ENCODE peak calls at places on chromosome 9, in nine cellular contexts. A is GM23338; I is IMR-90; P is NCI-H1930; M is Right ventricle myocardium inferior; D is ELF-1; H is astrocyte of the cerebellum; J is progenitor cell of endocrine pancreas; Y is activated CD4-positive, alpha-beta T cell treated with anti-CD3 and anti-CD28 coated beads, Interleukin-2, amount 50 U/mL, for 4 hours. N is an unnamed sample.

GRCh38 chr9:86939896-86940295 is 7.4 kb downstream of the GAS1 start:
- DNase-seq in A (no peak), I (no peak), P (no peak), M (no peak), D (no peak), H (no peak), J (no peak), Y (no peak), N (no peak)

GRCh38 chr9:13361076-13361475 is 81.6 kb upstream of the MPDZ start:
- DNase-seq in A (no peak), I (no peak), P (no peak), M (no peak), D (no peak), H (no peak), J (no peak), Y (no peak), N (no peak)

GRCh38 chr9:16624356-16624755 is 246.1 kb downstream of the BNC2 start:
- DNase-seq in A (no peak), I (no peak), P (no peak), M (no peak), D (no peak), H (no peak), J (no peak), Y (no peak), N (no peak)

GRCh38 chr9:101977614-101978210 is 239.3 kb upstream of the GRIN3A start:
- DNase-seq in A (peak), I (peak), P (no peak), M (no peak), D (no peak), H (peak), J (no peak), Y (no peak), N (no peak)

GRCh38 chr9:87337335-87338074 is 160.2 kb upstream of the DAPK1 start:
- DNase-seq in A (peak), I (no peak), P (no peak), M (no peak), D (peak), H (peak), J (no peak), Y (no peak), N (no peak)

GRCh38 chr9:78005231-78006002 is 26.2 kb downstream of the GNAQ start:
- DNase-seq in A (no peak), I (no peak), P (no peak), M (no peak), D (no peak), H (no peak), J (no peak), Y (no peak), N (no peak)

GRCh38 chr9:133484671-133485437 is 6.0 kb upstream of the SLC2A6 start:
- DNase-seq in A (no peak), I (no peak), P (no peak), M (peak), D (no peak), H (no peak), J (no peak), Y (no peak), N (no peak)

GRCh38 chr9:132226571-132227430 is 64.9 kb downstream of the NTNG2 start:
- DNase-seq in A (no peak), I (no peak), P (no peak), M (peak), D (no peak), H (no peak), J (no peak), Y (no peak), N (no peak)

GRCh38 chr9:7298123-7298522 is 501.5 kb downstream of the DMAC1 start:
- DNase-seq in A (no peak), I (no peak), P (no peak), M (no peak), D (no peak), H (no peak), J (no peak), Y (no peak), N (no peak)

GRCh38 chr9:94760646-94761045 is 34.1 kb downstream of the AOPEP start:
- DNase-seq in A (no peak), I (no peak), P (no peak), M (no peak), D (no peak), H (no peak), J (no peak), Y (no peak), N (no peak)

GRCh38 chr9:75552941-75553340 is 337.5 kb upstream of the PCSK5 start:
- DNase-seq in A (no peak), I (no peak), P (no peak), M (no peak), D (no peak), H (peak), J (no peak), Y (no peak), N (no peak)

GRCh38 chr9:130301483-130302286 is 36.1 kb downstream of the HMCN2 start:
- DNase-seq in A (no peak), I (peak), P (no peak), M (peak), D (no peak), H (no peak), J (no peak), Y (no peak), N (no peak)

GRCh38 chr9:83327750-83328622 is 210.2 kb downstream of the FRMD3 start:
- DNase-seq in A (no peak), I (no peak), P (no peak), M (no peak), D (no peak), H (no peak), J (no peak), Y (no peak), N (no peak)

GRCh38 chr9:126671381-126671831 is 57.7 kb downstream of the LMX1B start:
- DNase-seq in A (peak), I (no peak), P (no peak), M (no peak), D (peak), H (no peak), J (no peak), Y (no peak), N (no peak)

GRCh38 chr9:120735415-120736126 is 21.3 kb upstream of the MEGF9 start:
- DNase-seq in A (no peak), I (peak), P (no peak), M (peak), D (no peak), H (no peak), J (no peak), Y (no peak), N (no peak)

GRCh38 chr9:109766351-109766750 is 13.6 kb upstream of the PALM2AKAP2 start:
- DNase-seq in A (no peak), I (peak), P (no peak), M (no peak), D (no peak), H (no peak), J (no peak), Y (no peak), N (no peak)

GRCh38 chr9:115063058-115063850 is 54.7 kb downstream of the TNC start:
- DNase-seq in A (peak), I (peak), P (no peak), M (no peak), D (no peak), H (no peak), J (no peak), Y (no peak), N (no peak)

GRCh38 chr9:121278535-121279169 is 10.7 kb downstream of the GSN start:
- DNase-seq in A (peak), I (peak), P (no peak), M (peak), D (peak), H (peak), J (no peak), Y (no peak), N (no peak)